ENCODE peak calls at places on chromosomes 16 and 17, in six cellular contexts. One of them, this sample, is unnamed.

GRCh38 chr16:85570213-85570734 is 42.8 kb upstream of the GSE1 start:
- DNase-seq in neural progenitor cell: no peak
- DNase-seq in HCT116: peak
- DNase-seq in GM23248: no peak
- DNase-seq in SK-N-SH: no peak
- DNase-seq in hepatocyte: no peak
- DNase-seq in this sample: peak

GRCh38 chr17:50198026-50198669 is 3.3 kb downstream of the COL1A1 start:
- DNase-seq in neural progenitor cell: peak
- DNase-seq in HCT116: peak
- DNase-seq in GM23248: peak
- DNase-seq in SK-N-SH: peak
- DNase-seq in hepatocyte: peak
- DNase-seq in this sample: peak

GRCh38 chr17:49955157-49955556 is 13.8 kb upstream of the DLX4 start:
- DNase-seq in neural progenitor cell: no peak
- DNase-seq in HCT116: peak
- DNase-seq in GM23248: peak
- DNase-seq in SK-N-SH: no peak
- DNase-seq in hepatocyte: no peak
- DNase-seq in this sample: peak

GRCh38 chr16:2842340-2843000 is 12.4 kb downstream of the ZG16B start:
- DNase-seq in neural progenitor cell: peak
- DNase-seq in HCT116: peak
- DNase-seq in GM23248: peak
- DNase-seq in SK-N-SH: peak
- DNase-seq in hepatocyte: no peak
- DNase-seq in this sample: no peak

GRCh38 chr16:70694088-70694487 is 8.2 kb upstream of the MTSS2 start:
- DNase-seq in neural progenitor cell: peak
- DNase-seq in HCT116: no peak
- DNase-seq in GM23248: peak
- DNase-seq in SK-N-SH: no peak
- DNase-seq in hepatocyte: no peak
- DNase-seq in this sample: peak

GRCh38 chr17:50177983-50178834 is 12.4 kb downstream of the SGCA start:
- DNase-seq in neural progenitor cell: peak
- DNase-seq in HCT116: peak
- DNase-seq in GM23248: peak
- DNase-seq in SK-N-SH: peak
- DNase-seq in hepatocyte: peak
- DNase-seq in this sample: peak

GRCh38 chr17:48619821-48620496 is 4.9 kb upstream of the HOXB8 start:
- DNase-seq in neural progenitor cell: peak
- DNase-seq in HCT116: no peak
- DNase-seq in GM23248: no peak
- DNase-seq in SK-N-SH: no peak
- DNase-seq in hepatocyte: no peak
- DNase-seq in this sample: no peak

GRCh38 chr17:66426397-66427033 is 124.1 kb downstream of the PRKCA start:
- DNase-seq in neural progenitor cell: no peak
- DNase-seq in HCT116: peak
- DNase-seq in GM23248: peak
- DNase-seq in SK-N-SH: no peak
- DNase-seq in hepatocyte: no peak
- DNase-seq in this sample: peak

GRCh38 chr16:66115373-66115772 is 251.1 kb upstream of the CDH5 start:
- DNase-seq in neural progenitor cell: no peak
- DNase-seq in HCT116: no peak
- DNase-seq in GM23248: no peak
- DNase-seq in SK-N-SH: no peak
- DNase-seq in hepatocyte: no peak
- DNase-seq in this sample: peak

GRCh38 chr17:50364715-50365114 is 8.3 kb downstream of the MRPL27 start:
- DNase-seq in neural progenitor cell: peak
- DNase-seq in HCT116: no peak
- DNase-seq in GM23248: peak
- DNase-seq in SK-N-SH: no peak
- DNase-seq in hepatocyte: peak
- DNase-seq in this sample: no peak

GRCh38 chr17:2975469-2975958 is 87.9 kb downstream of the OR1D5 start:
- DNase-seq in neural progenitor cell: no peak
- DNase-seq in HCT116: peak
- DNase-seq in GM23248: no peak
- DNase-seq in SK-N-SH: peak
- DNase-seq in hepatocyte: no peak
- DNase-seq in this sample: peak

GRCh38 chr17:35051579-35052239 is 11.8 kb downstream of the RFFL start:
- DNase-seq in neural progenitor cell: no peak
- DNase-seq in HCT116: no peak
- DNase-seq in GM23248: peak
- DNase-seq in SK-N-SH: no peak
- DNase-seq in hepatocyte: peak
- DNase-seq in this sample: no peak
- H3K27ac ChIP-seq in neural progenitor cell: no peak
- H3K27ac ChIP-seq in HCT116: no peak
- H3K27ac ChIP-seq in GM23248: peak
- H3K27ac ChIP-seq in SK-N-SH: peak
- H3K27ac ChIP-seq in hepatocyte: peak
- H3K27ac ChIP-seq in this sample: no peak

GRCh38 chr16:79296491-79296890 is 304.0 kb downstream of the MAF start:
- DNase-seq in neural progenitor cell: no peak
- DNase-seq in HCT116: no peak
- DNase-seq in GM23248: no peak
- DNase-seq in SK-N-SH: no peak
- DNase-seq in hepatocyte: no peak
- DNase-seq in this sample: no peak
- TF ChIP-seq EZH2phosphoT487 in neural progenitor cell: no peak
- TF ChIP-seq EZH2phosphoT487 in HCT116: no peak
- TF ChIP-seq EZH2phosphoT487 in GM23248: no peak
- TF ChIP-seq EZH2phosphoT487 in SK-N-SH: no peak
- TF ChIP-seq EZH2phosphoT487 in hepatocyte: no peak
- TF ChIP-seq EZH2phosphoT487 in this sample: no peak

GRCh38 chr17:47207143-47208067 is 1.7 kb upstream of the MYL4 start:
- DNase-seq in neural progenitor cell: no peak
- DNase-seq in HCT116: no peak
- DNase-seq in GM23248: no peak
- DNase-seq in SK-N-SH: no peak
- DNase-seq in hepatocyte: no peak
- DNase-seq in this sample: no peak
- H3K27ac ChIP-seq in neural progenitor cell: no peak
- H3K27ac ChIP-seq in HCT116: no peak
- H3K27ac ChIP-seq in GM23248: no peak
- H3K27ac ChIP-seq in SK-N-SH: no peak
- H3K27ac ChIP-seq in hepatocyte: no peak
- H3K27ac ChIP-seq in this sample: no peak

GRCh38 chr16:23466162-23466885 is 13.3 kb upstream of the COG7 start:
- DNase-seq in neural progenitor cell: no peak
- DNase-seq in HCT116: no peak
- DNase-seq in GM23248: peak
- DNase-seq in SK-N-SH: no peak
- DNase-seq in hepatocyte: no peak
- DNase-seq in this sample: peak
- TF ChIP-seq EZH2phosphoT487 in neural progenitor cell: no peak
- TF ChIP-seq EZH2phosphoT487 in HCT116: no peak
- TF ChIP-seq EZH2phosphoT487 in GM23248: no peak
- TF ChIP-seq EZH2phosphoT487 in SK-N-SH: no peak
- TF ChIP-seq EZH2phosphoT487 in hepatocyte: no peak
- TF ChIP-seq EZH2phosphoT487 in this sample: no peak

GRCh38 chr17:82226809-82227628 is 1.8 kb upstream of the SLC16A3 start:
- DNase-seq in neural progenitor cell: no peak
- DNase-seq in HCT116: no peak
- DNase-seq in GM23248: no peak
- DNase-seq in SK-N-SH: no peak
- DNase-seq in hepatocyte: no peak
- DNase-seq in this sample: no peak

GRCh38 chr17:82226170-82226808 is 2.6 kb upstream of the SLC16A3 start:
- DNase-seq in neural progenitor cell: no peak
- DNase-seq in HCT116: no peak
- DNase-seq in GM23248: no peak
- DNase-seq in SK-N-SH: no peak
- DNase-seq in hepatocyte: no peak
- DNase-seq in this sample: no peak

GRCh38 chr17:82228842-82229685 is at the start of gene SLC16A3:
- DNase-seq in neural progenitor cell: peak
- DNase-seq in HCT116: no peak
- DNase-seq in GM23248: peak
- DNase-seq in SK-N-SH: peak
- DNase-seq in hepatocyte: peak
- DNase-seq in this sample: peak

GRCh38 chr17:82228278-82228841 is 482 bp upstream of the SLC16A3 start:
- DNase-seq in neural progenitor cell: peak
- DNase-seq in HCT116: no peak
- DNase-seq in GM23248: no peak
- DNase-seq in SK-N-SH: no peak
- DNase-seq in hepatocyte: peak
- DNase-seq in this sample: no peak

GRCh38 chr17:82227629-82228277 is 1.1 kb upstream of the SLC16A3 start:
- DNase-seq in neural progenitor cell: no peak
- DNase-seq in HCT116: no peak
- DNase-seq in GM23248: no peak
- DNase-seq in SK-N-SH: no peak
- DNase-seq in hepatocyte: no peak
- DNase-seq in this sample: no peak
- H3K27ac ChIP-seq in neural progenitor cell: no peak
- H3K27ac ChIP-seq in HCT116: peak
- H3K27ac ChIP-seq in GM23248: no peak
- H3K27ac ChIP-seq in SK-N-SH: no peak
- H3K27ac ChIP-seq in hepatocyte: peak
- H3K27ac ChIP-seq in this sample: no peak

GRCh38 chr16:10817514-10817913 is 1.1 kb downstream of the TVP23A start:
- DNase-seq in neural progenitor cell: no peak
- DNase-seq in HCT116: no peak
- DNase-seq in GM23248: no peak
- DNase-seq in SK-N-SH: no peak
- DNase-seq in hepatocyte: no peak
- DNase-seq in this sample: no peak
- TF ChIP-seq EZH2phosphoT487 in neural progenitor cell: no peak
- TF ChIP-seq EZH2phosphoT487 in HCT116: no peak
- TF ChIP-seq EZH2phosphoT487 in GM23248: no peak
- TF ChIP-seq EZH2phosphoT487 in SK-N-SH: no peak
- TF ChIP-seq EZH2phosphoT487 in hepatocyte: no peak
- TF ChIP-seq EZH2phosphoT487 in this sample: no peak